ENCODE peak calls at places on chromosomes 13 and 19, in five cellular contexts. U is left ventricle myocardium inferior, R is lung, B is psoas muscle, E is adrenal gland. S is an unnamed sample. For H3K4me1 and H3K27me3, the result is how much of the 10 kb centered on the place peaks cover.

GRCh38 chr13:37747071-37747612 is 122.4 kb downstream of the TRPC4 start:
- DNase-seq in U (no peak), R (no peak), B (no peak), E (no peak), S (no peak)

GRCh38 chr13:27858046-27858445 is 61.8 kb upstream of the PDX1 start:
- DNase-seq in U (no peak), R (no peak), B (no peak), E (no peak), S (no peak)

GRCh38 chr13:55745828-55746227 is 1394.9 kb upstream of the PRR20A start:
- DNase-seq in U (no peak), R (no peak), B (no peak), E (no peak), S (no peak)

GRCh38 chr19:3866798-3867638 is 1.8 kb downstream of the ZFR2 start:
- DNase-seq in U (no peak), R (no peak), B (no peak), E (no peak), S (peak)

GRCh38 chr19:46196410-46197124 is 33.0 kb upstream of the IGFL1 start:
- DNase-seq in U (no peak), R (no peak), B (no peak), E (no peak), S (no peak)

GRCh38 chr19:23118400-23118799 is 1.6 kb downstream of the ZNF730 start:
- DNase-seq in U (no peak), R (no peak), B (no peak), E (no peak), S (no peak)

GRCh38 chr13:31073859-31074718 is 87.6 kb downstream of the HSPH1 start:
- DNase-seq in U (no peak), R (no peak), B (no peak), E (no peak), S (no peak)

GRCh38 chr19:48292798-48293197 is 22.9 kb downstream of the ZNF114 start:
- DNase-seq in U (no peak), R (no peak), B (peak), E (no peak), S (no peak)

GRCh38 chr19:41376998-41377365 is 649 bp downstream of the TMEM91 start:
- DNase-seq in U (no peak), R (no peak), B (no peak), E (no peak), S (no peak)

GRCh38 chr13:113110048-113110851 is 4.7 kb downstream of the F7 start:
- DNase-seq in U (no peak), R (no peak), B (no peak), E (no peak), S (peak)

GRCh38 chr19:33524024-33524664 is 2.6 kb upstream of the PEPD start:
- DNase-seq in U (no peak), R (no peak), B (no peak), E (peak), S (no peak)

GRCh38 chr19:39103151-39103550 is 19.0 kb downstream of the ACP7 start:
- DNase-seq in U (no peak), R (no peak), B (no peak), E (no peak), S (no peak)

GRCh38 chr19:43464089-43464775 is 1.2 kb downstream of the LYPD3 start:
- DNase-seq in U (peak), R (peak), B (peak), E (no peak), S (peak)

GRCh38 chr13:42333613-42334328 is 61.8 kb downstream of the AKAP11 start:
- DNase-seq in U (no peak), R (no peak), B (no peak), E (no peak), S (no peak)

GRCh38 chr19:3653081-3653795 is 26.6 kb upstream of the CACTIN start:
- DNase-seq in U (no peak), R (no peak), B (no peak), E (no peak), S (peak)

GRCh38 chr19:18433039-18433691 is 4.8 kb downstream of the ISYNA1 start:
- DNase-seq in U (no peak), R (no peak), B (no peak), E (peak), S (peak)

GRCh38 chr13:42116225-42116624 is 67.8 kb downstream of the DGKH start:
- DNase-seq in U (no peak), R (no peak), B (no peak), E (no peak), S (no peak)

GRCh38 chr19:3494559-3494958 is 5.9 kb downstream of the DOHH start:
- DNase-seq in U (no peak), R (no peak), B (no peak), E (no peak), S (no peak)

GRCh38 chr19:45613926-45614725 is 12.1 kb upstream of the GPR4 start:
- DNase-seq in U (no peak), R (no peak), B (no peak), E (no peak), S (peak)

GRCh38 chr19:38082256-38083118 is 141.5 kb downstream of the DPF1 start:
- DNase-seq in U (no peak), R (no peak), B (no peak), E (no peak), S (no peak)

GRCh38 chr13:110231348-110232047 is 75.5 kb downstream of the COL4A1 start:
- DNase-seq in U (no peak), R (no peak), B (no peak), E (no peak), S (no peak)

GRCh38 chr19:46611791-46612190 is 10.7 kb downstream of the CALM3 start:
- DNase-seq in U (peak), R (no peak), B (no peak), E (no peak), S (peak)

GRCh38 chr13:109345433-109345941 is 440.9 kb downstream of the IRS2 start:
- DNase-seq in U (no peak), R (no peak), B (no peak), E (no peak), S (no peak)

GRCh38 chr13:40247845-40248244 is 418.6 kb downstream of the FOXO1 start:
- DNase-seq in U (no peak), R (no peak), B (no peak), E (no peak), S (no peak)

GRCh38 chr19:13978306-13978705 is 26.0 kb downstream of the DCAF15 start:
- DNase-seq in U (peak), R (peak), B (peak), E (peak), S (peak)

GRCh38 chr13:107585466-107585865 is 629.9 kb downstream of the LIG4 start:
- DNase-seq in U (no peak), R (no peak), B (no peak), E (no peak), S (no peak)

GRCh38 chr13:44142911-44143665 is 230.5 kb upstream of the SERP2 start:
- DNase-seq in U (no peak), R (no peak), B (no peak), E (no peak), S (no peak)
- H3K27ac ChIP-seq in U (peak), R (no peak), B (peak), E (no peak), S (no peak)

DNA sequence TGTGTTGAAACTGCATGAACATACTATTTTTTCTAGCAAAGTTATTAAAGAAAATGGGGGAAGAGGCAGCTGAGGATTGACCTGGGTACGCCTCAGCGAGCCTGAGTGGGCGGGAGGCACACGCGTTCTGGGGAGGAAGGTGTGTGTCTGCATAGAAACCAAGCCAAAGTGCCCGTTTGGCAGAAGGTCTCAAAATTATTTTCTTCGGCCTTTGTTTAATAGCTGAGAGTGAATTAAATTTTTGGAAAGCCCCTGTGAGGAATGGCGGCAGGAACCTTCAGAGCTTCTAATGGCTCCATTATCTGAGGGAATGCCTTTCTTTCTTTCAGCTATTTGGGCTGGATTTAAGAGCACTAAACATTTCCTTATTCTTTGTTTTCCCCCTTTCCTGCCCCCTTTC is 5.2 kb downstream of the ZIC2 start:
- DNase-seq in U (no peak), R (no peak), B (no peak), E (no peak), S (no peak)
- H3K4me1 ChIP-seq in U (under half), R (under half), B (under half), E (under half), S (under half)

GRCh38 chr19:10006752-10007323 is 3.5 kb downstream of the COL5A3 start:
- DNase-seq in U (no peak), R (no peak), B (no peak), E (no peak), S (no peak)
- H3K27me3 ChIP-seq in U (half or more), R (under half), B (under half), E (under half), S (under half)

DNA sequence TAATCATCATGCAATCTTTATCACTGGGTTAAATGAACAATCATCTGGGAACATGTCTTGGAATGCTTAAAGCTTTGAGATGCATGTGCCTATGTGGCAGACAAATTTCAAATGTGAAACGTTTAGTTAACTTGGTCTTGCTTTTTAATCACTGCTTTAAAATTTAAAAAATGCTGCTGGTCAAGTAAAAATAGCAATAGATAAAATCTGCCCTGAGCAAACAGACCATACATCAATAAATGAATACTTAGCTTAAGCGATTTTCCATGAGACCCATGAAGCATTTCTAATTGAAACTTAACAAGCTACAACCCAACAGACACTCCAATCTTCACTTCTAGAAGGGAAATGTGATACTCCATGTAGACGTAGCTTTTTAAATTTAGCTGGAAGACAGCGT is 1.9 kb upstream of the KL start:
- DNase-seq in U (no peak), R (no peak), B (no peak), E (no peak), S (no peak)
- H3K27ac ChIP-seq in U (peak), R (no peak), B (peak), E (no peak), S (no peak)

DNA sequence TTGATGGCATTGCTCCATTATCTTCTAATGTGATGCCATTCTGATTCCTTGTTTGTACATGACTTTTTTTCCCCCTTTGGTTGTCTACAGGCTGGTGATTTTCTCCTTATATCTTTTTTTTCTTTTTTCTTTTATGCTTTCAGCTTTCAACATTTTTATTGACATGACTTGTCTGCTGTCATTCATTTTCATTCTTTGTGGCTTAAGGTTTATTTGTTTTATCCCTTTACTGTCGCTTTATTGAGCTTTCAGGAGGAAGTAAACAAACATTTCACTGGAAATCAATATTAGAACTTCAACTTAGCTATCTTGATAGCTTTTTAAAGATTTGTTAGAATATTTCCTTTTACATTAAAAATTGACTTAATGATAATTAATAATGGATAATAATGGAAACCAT is 9.7 kb downstream of the ITM2B start:
- DNase-seq in U (no peak), R (no peak), B (no peak), E (no peak), S (no peak)
- H3K4me1 ChIP-seq in U (half or more), R (under half), B (half or more), E (under half), S (under half)

GRCh38 chr13:44307255-44307654 is 66.4 kb upstream of the SERP2 start:
- DNase-seq in U (no peak), R (no peak), B (no peak), E (no peak), S (no peak)
- H3K27me3 ChIP-seq in U (under half), R (under half), B (under half), E (under half), S (under half)

S was measured in right cardiac atrium.